ENCODE peak calls at places on chromosomes 1 and 21, in nine cellular contexts. V is DMS153; N is CD4-positive, alpha-beta T cell; B is AG20443; T is body of pancreas; U is LNCaP clone FGC; F is glutamatergic neuron; P is activated gamma-delta T cell treated with Interleukin-2 at 50 U/mL for 16 hours; C is ACHN. K is an unnamed sample.

GRCh38 chr1:29096255-29096896 is 27.3 kb downstream of the TMEM200B start:
- DNase-seq in P (no peak), B (no peak), V (peak), F (no peak), U (no peak), N (no peak), C (no peak), T (no peak), K (no peak)

GRCh38 chr21:40015818-40016217 is 148.6 kb downstream of the PCP4 start:
- DNase-seq in P (no peak), V (no peak), N (no peak), C (no peak), T (no peak), F (no peak), B (no peak), U (no peak), K (no peak)

GRCh38 chr1:83996175-83996574 is 2.8 kb downstream of the TTLL7 start:
- DNase-seq in B (no peak), V (no peak), C (no peak), F (no peak), T (no peak), U (no peak), P (no peak), N (no peak), K (no peak)

GRCh38 chr1:206472454-206472853 is 2.2 kb downstream of the IKBKE start:
- DNase-seq in F (no peak), T (peak), N (peak), B (peak), P (peak), V (no peak), U (no peak), C (no peak), K (peak)

GRCh38 chr21:37155216-37155615 is 82.2 kb downstream of the TTC3 start:
- DNase-seq in P (no peak), T (no peak), B (no peak), N (no peak), U (peak), C (no peak), F (no peak), V (no peak), K (no peak)

GRCh38 chr1:40915581-40915980 is 53.4 kb upstream of the CITED4 start:
- DNase-seq in V (no peak), P (no peak), N (no peak), T (peak), F (no peak), U (no peak), C (no peak), B (no peak), K (no peak)

GRCh38 chr21:46153259-46154154 is 1.9 kb downstream of the FTCD start:
- DNase-seq in F (peak), C (peak), P (no peak), T (peak), N (no peak), B (peak), U (no peak), V (peak), K (peak)

GRCh38 chr1:222880586-222880985 is 65.7 kb downstream of the DISP1 start:
- DNase-seq in B (peak), P (no peak), C (peak), T (no peak), V (no peak), N (no peak), U (no peak), F (no peak), K (no peak)

GRCh38 chr1:40049745-40050144 is 9.2 kb downstream of the CAP1 start:
- DNase-seq in T (no peak), C (no peak), N (no peak), P (no peak), U (no peak), V (no peak), B (no peak), F (no peak), K (no peak)

GRCh38 chr21:25891596-25891995 is 156.8 kb downstream of the GABPA start:
- DNase-seq in B (no peak), F (no peak), N (no peak), T (no peak), C (no peak), U (no peak), P (no peak), V (no peak), K (no peak)

GRCh38 chr1:187051618-187052232 is 223.0 kb downstream of the PLA2G4A start:
- DNase-seq in B (peak), N (no peak), U (peak), F (no peak), C (peak), P (no peak), T (peak), V (peak), K (no peak)

GRCh38 chr1:215521279-215521678 is 45.8 kb upstream of the KCTD3 start:
- DNase-seq in C (no peak), V (no peak), F (no peak), B (no peak), N (no peak), U (no peak), T (no peak), P (no peak), K (no peak)

K was measured in ecto neural progenitor cell.